ENCODE peak calls at places on chromosomes 1 and 21, in seven cellular contexts. One of them, this sample, is unnamed.

GRCh38 chr1:214404154-214404553 is 123.2 kb downstream of the SMYD2 start:
- DNase-seq in stimulated activated CD8-positive, alpha-beta memory T cell treated with anti-CD3 and anti-CD28 coated beads, Interleukin-4, amount 100 ng/mL, for 4 hours: no peak
- DNase-seq in activated CD8-positive, alpha-beta memory T cell treated with anti-CD3 and anti-CD28 coated beads for 1 hour: no peak
- DNase-seq in left ventricle myocardium superior: no peak
- DNase-seq in activated naive CD4-positive, alpha-beta T cell: no peak
- DNase-seq in sigmoid colon: no peak
- DNase-seq in fibroblast of gingiva: peak; percentile 36
- DNase-seq in this sample: no peak

GRCh38 chr1:51421961-51422360 is 91.6 kb upstream of the TTC39A start:
- DNase-seq in stimulated activated CD8-positive, alpha-beta memory T cell treated with anti-CD3 and anti-CD28 coated beads, Interleukin-4, amount 100 ng/mL, for 4 hours: no peak
- DNase-seq in activated CD8-positive, alpha-beta memory T cell treated with anti-CD3 and anti-CD28 coated beads for 1 hour: no peak
- DNase-seq in left ventricle myocardium superior: no peak
- DNase-seq in activated naive CD4-positive, alpha-beta T cell: no peak
- DNase-seq in sigmoid colon: no peak
- DNase-seq in fibroblast of gingiva: peak; percentile 61
- DNase-seq in this sample: no peak

GRCh38 chr1:183097438-183098051 is 74.3 kb downstream of the LAMC1 start:
- DNase-seq in stimulated activated CD8-positive, alpha-beta memory T cell treated with anti-CD3 and anti-CD28 coated beads, Interleukin-4, amount 100 ng/mL, for 4 hours: no peak
- DNase-seq in activated CD8-positive, alpha-beta memory T cell treated with anti-CD3 and anti-CD28 coated beads for 1 hour: no peak
- DNase-seq in left ventricle myocardium superior: no peak
- DNase-seq in activated naive CD4-positive, alpha-beta T cell: no peak
- DNase-seq in sigmoid colon: no peak
- DNase-seq in fibroblast of gingiva: peak; percentile 76
- DNase-seq in this sample: no peak

GRCh38 chr21:29258626-29259335 is 39.9 kb upstream of the BACH1 start:
- DNase-seq in stimulated activated CD8-positive, alpha-beta memory T cell treated with anti-CD3 and anti-CD28 coated beads, Interleukin-4, amount 100 ng/mL, for 4 hours: no peak
- DNase-seq in activated CD8-positive, alpha-beta memory T cell treated with anti-CD3 and anti-CD28 coated beads for 1 hour: no peak
- DNase-seq in left ventricle myocardium superior: no peak
- DNase-seq in activated naive CD4-positive, alpha-beta T cell: no peak
- DNase-seq in sigmoid colon: no peak
- DNase-seq in fibroblast of gingiva: peak; percentile 67
- DNase-seq in this sample: no peak

GRCh38 chr1:246571953-246572352 is 5.7 kb downstream of the CNST start:
- DNase-seq in stimulated activated CD8-positive, alpha-beta memory T cell treated with anti-CD3 and anti-CD28 coated beads, Interleukin-4, amount 100 ng/mL, for 4 hours: no peak
- DNase-seq in activated CD8-positive, alpha-beta memory T cell treated with anti-CD3 and anti-CD28 coated beads for 1 hour: no peak
- DNase-seq in left ventricle myocardium superior: no peak
- DNase-seq in activated naive CD4-positive, alpha-beta T cell: no peak
- DNase-seq in sigmoid colon: no peak
- DNase-seq in fibroblast of gingiva: no peak
- DNase-seq in this sample: no peak

GRCh38 chr1:28480308-28480707 is 25.5 kb upstream of the RCC1 start:
- DNase-seq in stimulated activated CD8-positive, alpha-beta memory T cell treated with anti-CD3 and anti-CD28 coated beads, Interleukin-4, amount 100 ng/mL, for 4 hours: no peak
- DNase-seq in activated CD8-positive, alpha-beta memory T cell treated with anti-CD3 and anti-CD28 coated beads for 1 hour: no peak
- DNase-seq in left ventricle myocardium superior: no peak
- DNase-seq in activated naive CD4-positive, alpha-beta T cell: no peak
- DNase-seq in sigmoid colon: no peak
- DNase-seq in fibroblast of gingiva: no peak
- DNase-seq in this sample: no peak

GRCh38 chr1:53781654-53782053 is 42.7 kb upstream of the GLIS1 start:
- DNase-seq in stimulated activated CD8-positive, alpha-beta memory T cell treated with anti-CD3 and anti-CD28 coated beads, Interleukin-4, amount 100 ng/mL, for 4 hours: no peak
- DNase-seq in activated CD8-positive, alpha-beta memory T cell treated with anti-CD3 and anti-CD28 coated beads for 1 hour: no peak
- DNase-seq in left ventricle myocardium superior: no peak
- DNase-seq in activated naive CD4-positive, alpha-beta T cell: no peak
- DNase-seq in sigmoid colon: no peak
- DNase-seq in fibroblast of gingiva: peak; percentile 64
- DNase-seq in this sample: no peak

GRCh38 chr1:33823401-33823800 is 40.5 kb upstream of the HMGB4 start:
- DNase-seq in stimulated activated CD8-positive, alpha-beta memory T cell treated with anti-CD3 and anti-CD28 coated beads, Interleukin-4, amount 100 ng/mL, for 4 hours: no peak
- DNase-seq in activated CD8-positive, alpha-beta memory T cell treated with anti-CD3 and anti-CD28 coated beads for 1 hour: no peak
- DNase-seq in left ventricle myocardium superior: no peak
- DNase-seq in activated naive CD4-positive, alpha-beta T cell: no peak
- DNase-seq in sigmoid colon: no peak
- DNase-seq in fibroblast of gingiva: no peak
- DNase-seq in this sample: no peak

GRCh38 chr1:156100205-156100995 is 14.1 kb upstream of the LMNA start:
- DNase-seq in stimulated activated CD8-positive, alpha-beta memory T cell treated with anti-CD3 and anti-CD28 coated beads, Interleukin-4, amount 100 ng/mL, for 4 hours: no peak
- DNase-seq in activated CD8-positive, alpha-beta memory T cell treated with anti-CD3 and anti-CD28 coated beads for 1 hour: no peak
- DNase-seq in left ventricle myocardium superior: no peak
- DNase-seq in activated naive CD4-positive, alpha-beta T cell: no peak
- DNase-seq in sigmoid colon: no peak
- DNase-seq in fibroblast of gingiva: no peak
- DNase-seq in this sample: no peak

GRCh38 chr1:234114648-234115307 is 210.3 kb downstream of the SLC35F3 start:
- DNase-seq in stimulated activated CD8-positive, alpha-beta memory T cell treated with anti-CD3 and anti-CD28 coated beads, Interleukin-4, amount 100 ng/mL, for 4 hours: no peak
- DNase-seq in activated CD8-positive, alpha-beta memory T cell treated with anti-CD3 and anti-CD28 coated beads for 1 hour: no peak
- DNase-seq in left ventricle myocardium superior: no peak
- DNase-seq in activated naive CD4-positive, alpha-beta T cell: no peak
- DNase-seq in sigmoid colon: no peak
- DNase-seq in fibroblast of gingiva: peak; percentile 34
- DNase-seq in this sample: peak; percentile 53

GRCh38 chr1:17594690-17595601 is 55.4 kb downstream of the ARHGEF10L start:
- DNase-seq in stimulated activated CD8-positive, alpha-beta memory T cell treated with anti-CD3 and anti-CD28 coated beads, Interleukin-4, amount 100 ng/mL, for 4 hours: no peak
- DNase-seq in activated CD8-positive, alpha-beta memory T cell treated with anti-CD3 and anti-CD28 coated beads for 1 hour: no peak
- DNase-seq in left ventricle myocardium superior: no peak
- DNase-seq in activated naive CD4-positive, alpha-beta T cell: no peak
- DNase-seq in sigmoid colon: no peak
- DNase-seq in fibroblast of gingiva: peak; percentile 80
- DNase-seq in this sample: no peak

GRCh38 chr1:19402031-19402430 is 83.3 kb downstream of the CAPZB start:
- DNase-seq in stimulated activated CD8-positive, alpha-beta memory T cell treated with anti-CD3 and anti-CD28 coated beads, Interleukin-4, amount 100 ng/mL, for 4 hours: no peak
- DNase-seq in activated CD8-positive, alpha-beta memory T cell treated with anti-CD3 and anti-CD28 coated beads for 1 hour: no peak
- DNase-seq in left ventricle myocardium superior: no peak
- DNase-seq in activated naive CD4-positive, alpha-beta T cell: no peak
- DNase-seq in sigmoid colon: peak; percentile 61
- DNase-seq in fibroblast of gingiva: no peak
- DNase-seq in this sample: no peak

GRCh38 chr1:52432807-52433206 is 28.4 kb downstream of the PRPF38A start:
- DNase-seq in stimulated activated CD8-positive, alpha-beta memory T cell treated with anti-CD3 and anti-CD28 coated beads, Interleukin-4, amount 100 ng/mL, for 4 hours: no peak
- DNase-seq in activated CD8-positive, alpha-beta memory T cell treated with anti-CD3 and anti-CD28 coated beads for 1 hour: no peak
- DNase-seq in left ventricle myocardium superior: no peak
- DNase-seq in activated naive CD4-positive, alpha-beta T cell: no peak
- DNase-seq in sigmoid colon: no peak
- DNase-seq in fibroblast of gingiva: no peak
- DNase-seq in this sample: no peak

GRCh38 chr1:27235827-27236226 is 1.4 kb downstream of the WDTC1 start:
- DNase-seq in stimulated activated CD8-positive, alpha-beta memory T cell treated with anti-CD3 and anti-CD28 coated beads, Interleukin-4, amount 100 ng/mL, for 4 hours: no peak
- DNase-seq in activated CD8-positive, alpha-beta memory T cell treated with anti-CD3 and anti-CD28 coated beads for 1 hour: no peak
- DNase-seq in left ventricle myocardium superior: no peak
- DNase-seq in activated naive CD4-positive, alpha-beta T cell: no peak
- DNase-seq in sigmoid colon: no peak
- DNase-seq in fibroblast of gingiva: no peak
- DNase-seq in this sample: no peak

GRCh38 chr1:227944066-227944930 is 3.4 kb downstream of the WNT9A start:
- DNase-seq in stimulated activated CD8-positive, alpha-beta memory T cell treated with anti-CD3 and anti-CD28 coated beads, Interleukin-4, amount 100 ng/mL, for 4 hours: no peak
- DNase-seq in activated CD8-positive, alpha-beta memory T cell treated with anti-CD3 and anti-CD28 coated beads for 1 hour: no peak
- DNase-seq in left ventricle myocardium superior: peak; percentile 83
- DNase-seq in activated naive CD4-positive, alpha-beta T cell: no peak
- DNase-seq in sigmoid colon: peak; percentile 96
- DNase-seq in fibroblast of gingiva: no peak
- DNase-seq in this sample: peak; percentile 48

GRCh38 chr21:16330340-16331319 is 600.8 kb downstream of the USP25 start:
- DNase-seq in stimulated activated CD8-positive, alpha-beta memory T cell treated with anti-CD3 and anti-CD28 coated beads, Interleukin-4, amount 100 ng/mL, for 4 hours: no peak
- DNase-seq in activated CD8-positive, alpha-beta memory T cell treated with anti-CD3 and anti-CD28 coated beads for 1 hour: no peak
- DNase-seq in left ventricle myocardium superior: no peak
- DNase-seq in activated naive CD4-positive, alpha-beta T cell: no peak
- DNase-seq in sigmoid colon: no peak
- DNase-seq in fibroblast of gingiva: peak; percentile 68
- DNase-seq in this sample: peak; percentile 64

GRCh38 chr1:228005511-228006033 is 1.2 kb upstream of the WNT3A start:
- DNase-seq in stimulated activated CD8-positive, alpha-beta memory T cell treated with anti-CD3 and anti-CD28 coated beads, Interleukin-4, amount 100 ng/mL, for 4 hours: no peak
- DNase-seq in activated CD8-positive, alpha-beta memory T cell treated with anti-CD3 and anti-CD28 coated beads for 1 hour: no peak
- DNase-seq in left ventricle myocardium superior: no peak
- DNase-seq in activated naive CD4-positive, alpha-beta T cell: no peak
- DNase-seq in sigmoid colon: peak; percentile 41
- DNase-seq in fibroblast of gingiva: no peak
- DNase-seq in this sample: no peak

GRCh38 chr1:203219171-203219570 is 10.3 kb downstream of the CHIT1 start:
- DNase-seq in stimulated activated CD8-positive, alpha-beta memory T cell treated with anti-CD3 and anti-CD28 coated beads, Interleukin-4, amount 100 ng/mL, for 4 hours: no peak
- DNase-seq in activated CD8-positive, alpha-beta memory T cell treated with anti-CD3 and anti-CD28 coated beads for 1 hour: no peak
- DNase-seq in left ventricle myocardium superior: no peak
- DNase-seq in activated naive CD4-positive, alpha-beta T cell: no peak
- DNase-seq in sigmoid colon: no peak
- DNase-seq in fibroblast of gingiva: no peak
- DNase-seq in this sample: no peak

GRCh38 chr1:32094721-32095521 is 12.9 kb upstream of the KPNA6 start:
- DNase-seq in stimulated activated CD8-positive, alpha-beta memory T cell treated with anti-CD3 and anti-CD28 coated beads, Interleukin-4, amount 100 ng/mL, for 4 hours: no peak
- DNase-seq in activated CD8-positive, alpha-beta memory T cell treated with anti-CD3 and anti-CD28 coated beads for 1 hour: no peak
- DNase-seq in left ventricle myocardium superior: no peak
- DNase-seq in activated naive CD4-positive, alpha-beta T cell: no peak
- DNase-seq in sigmoid colon: no peak
- DNase-seq in fibroblast of gingiva: no peak
- DNase-seq in this sample: no peak

GRCh38 chr1:2212542-2213491 is 15.3 kb upstream of the SKI start:
- DNase-seq in stimulated activated CD8-positive, alpha-beta memory T cell treated with anti-CD3 and anti-CD28 coated beads, Interleukin-4, amount 100 ng/mL, for 4 hours: no peak
- DNase-seq in activated CD8-positive, alpha-beta memory T cell treated with anti-CD3 and anti-CD28 coated beads for 1 hour: peak; percentile 49
- DNase-seq in left ventricle myocardium superior: peak; percentile 93
- DNase-seq in activated naive CD4-positive, alpha-beta T cell: no peak
- DNase-seq in sigmoid colon: peak; percentile 97
- DNase-seq in fibroblast of gingiva: peak; percentile 96
- DNase-seq in this sample: peak; percentile 91

GRCh38 chr1:86378813-86379212 is 17.3 kb downstream of the ODF2L start:
- DNase-seq in stimulated activated CD8-positive, alpha-beta memory T cell treated with anti-CD3 and anti-CD28 coated beads, Interleukin-4, amount 100 ng/mL, for 4 hours: no peak
- DNase-seq in activated CD8-positive, alpha-beta memory T cell treated with anti-CD3 and anti-CD28 coated beads for 1 hour: no peak
- DNase-seq in left ventricle myocardium superior: no peak
- DNase-seq in activated naive CD4-positive, alpha-beta T cell: no peak
- DNase-seq in sigmoid colon: no peak
- DNase-seq in fibroblast of gingiva: no peak
- DNase-seq in this sample: no peak

GRCh38 chr1:15820478-15820877 is 13.0 kb upstream of the UQCRHL start:
- DNase-seq in stimulated activated CD8-positive, alpha-beta memory T cell treated with anti-CD3 and anti-CD28 coated beads, Interleukin-4, amount 100 ng/mL, for 4 hours: no peak
- DNase-seq in activated CD8-positive, alpha-beta memory T cell treated with anti-CD3 and anti-CD28 coated beads for 1 hour: no peak
- DNase-seq in left ventricle myocardium superior: no peak
- DNase-seq in activated naive CD4-positive, alpha-beta T cell: no peak
- DNase-seq in sigmoid colon: no peak
- DNase-seq in fibroblast of gingiva: peak; percentile 62
- DNase-seq in this sample: no peak

GRCh38 chr1:92902406-92902744 is 58.9 kb downstream of the DIPK1A start:
- DNase-seq in stimulated activated CD8-positive, alpha-beta memory T cell treated with anti-CD3 and anti-CD28 coated beads, Interleukin-4, amount 100 ng/mL, for 4 hours: no peak
- DNase-seq in activated CD8-positive, alpha-beta memory T cell treated with anti-CD3 and anti-CD28 coated beads for 1 hour: no peak
- DNase-seq in left ventricle myocardium superior: no peak
- DNase-seq in activated naive CD4-positive, alpha-beta T cell: no peak
- DNase-seq in sigmoid colon: no peak
- DNase-seq in fibroblast of gingiva: no peak
- DNase-seq in this sample: no peak

GRCh38 chr1:201262963-201263608 is 20.2 kb upstream of the PKP1 start:
- DNase-seq in stimulated activated CD8-positive, alpha-beta memory T cell treated with anti-CD3 and anti-CD28 coated beads, Interleukin-4, amount 100 ng/mL, for 4 hours: no peak
- DNase-seq in activated CD8-positive, alpha-beta memory T cell treated with anti-CD3 and anti-CD28 coated beads for 1 hour: no peak
- DNase-seq in left ventricle myocardium superior: no peak
- DNase-seq in activated naive CD4-positive, alpha-beta T cell: no peak
- DNase-seq in sigmoid colon: no peak
- DNase-seq in fibroblast of gingiva: no peak
- DNase-seq in this sample: no peak

GRCh38 chr1:201925961-201926585 is 20.3 kb downstream of the LMOD1 start:
- DNase-seq in stimulated activated CD8-positive, alpha-beta memory T cell treated with anti-CD3 and anti-CD28 coated beads, Interleukin-4, amount 100 ng/mL, for 4 hours: no peak
- DNase-seq in activated CD8-positive, alpha-beta memory T cell treated with anti-CD3 and anti-CD28 coated beads for 1 hour: no peak
- DNase-seq in left ventricle myocardium superior: no peak
- DNase-seq in activated naive CD4-positive, alpha-beta T cell: no peak
- DNase-seq in sigmoid colon: no peak
- DNase-seq in fibroblast of gingiva: peak; percentile 54
- DNase-seq in this sample: no peak

GRCh38 chr1:175073054-175073453 is 5.4 kb downstream of the TNN start:
- DNase-seq in stimulated activated CD8-positive, alpha-beta memory T cell treated with anti-CD3 and anti-CD28 coated beads, Interleukin-4, amount 100 ng/mL, for 4 hours: no peak
- DNase-seq in activated CD8-positive, alpha-beta memory T cell treated with anti-CD3 and anti-CD28 coated beads for 1 hour: no peak
- DNase-seq in left ventricle myocardium superior: no peak
- DNase-seq in activated naive CD4-positive, alpha-beta T cell: no peak
- DNase-seq in sigmoid colon: no peak
- DNase-seq in fibroblast of gingiva: peak; percentile 60
- DNase-seq in this sample: no peak

GRCh38 chr1:160360227-160360695 is 6.6 kb upstream of the NHLH1 start:
- DNase-seq in stimulated activated CD8-positive, alpha-beta memory T cell treated with anti-CD3 and anti-CD28 coated beads, Interleukin-4, amount 100 ng/mL, for 4 hours: no peak
- DNase-seq in activated CD8-positive, alpha-beta memory T cell treated with anti-CD3 and anti-CD28 coated beads for 1 hour: no peak
- DNase-seq in left ventricle myocardium superior: no peak
- DNase-seq in activated naive CD4-positive, alpha-beta T cell: no peak
- DNase-seq in sigmoid colon: no peak
- DNase-seq in fibroblast of gingiva: no peak
- DNase-seq in this sample: no peak

GRCh38 chr1:4749406-4749805 is 95.0 kb downstream of the AJAP1 start:
- DNase-seq in stimulated activated CD8-positive, alpha-beta memory T cell treated with anti-CD3 and anti-CD28 coated beads, Interleukin-4, amount 100 ng/mL, for 4 hours: no peak
- DNase-seq in activated CD8-positive, alpha-beta memory T cell treated with anti-CD3 and anti-CD28 coated beads for 1 hour: no peak
- DNase-seq in left ventricle myocardium superior: no peak
- DNase-seq in activated naive CD4-positive, alpha-beta T cell: no peak
- DNase-seq in sigmoid colon: no peak
- DNase-seq in fibroblast of gingiva: no peak
- DNase-seq in this sample: no peak